ENCODE peak calls at places on chromosomes 16 and 17, in nine cellular contexts. O is body of pancreas; G is cardiac muscle cell; Q is CD8-positive, alpha-beta T cell; F is ascending aorta; J is adrenal gland; T is esophagus squamous epithelium; N is IMR-90; S is pancreas. Z is an unnamed sample. For H3K27me3, the result is how much of the 10 kb centered on the place peaks cover.

GRCh38 chr17:17204041-17204591 is 2.0 kb downstream of the PLD6 start:
- DNase-seq in N (no peak), F (no peak), S (peak), J (peak), G (no peak), T (no peak), O (peak), Q (no peak), Z (no peak)

GRCh38 chr16:74601131-74601871 is 5.6 kb downstream of the GLG1 start:
- DNase-seq in N (no peak), O (no peak), G (no peak), Q (peak), J (no peak), S (no peak), T (no peak), F (no peak), Z (peak)

GRCh38 chr16:11423315-11424117 is 78.3 kb downstream of the RMI2 start:
- DNase-seq in N (no peak), S (no peak), T (no peak), G (no peak), F (no peak), Q (no peak), O (no peak), J (no peak), Z (no peak)

GRCh38 chr16:14172200-14172805 is 101.2 kb downstream of the MRTFB start:
- DNase-seq in S (no peak), O (no peak), G (peak), J (no peak), Q (no peak), N (peak), T (no peak), F (no peak), Z (no peak)

GRCh38 chr17:76356803-76357456 is 3.2 kb upstream of the PRPSAP1 start:
- DNase-seq in F (no peak), O (no peak), Q (no peak), J (no peak), T (no peak), N (no peak), S (no peak), G (no peak), Z (no peak)

GRCh38 chr17:38873646-38874380 is 4.0 kb downstream of the LASP1 start:
- DNase-seq in F (no peak), J (no peak), Q (no peak), T (no peak), G (no peak), O (no peak), S (no peak), N (no peak), Z (no peak)

GRCh38 chr17:13374203-13375143 is 227.3 kb downstream of the HS3ST3A1 start:
- DNase-seq in F (no peak), Q (no peak), O (no peak), G (no peak), J (no peak), T (no peak), S (no peak), N (no peak), Z (no peak)

GRCh38 chr17:46023783-46024388 is 24.8 kb downstream of the STH start:
- DNase-seq in J (no peak), F (no peak), Q (no peak), S (peak), T (no peak), O (peak), N (no peak), G (no peak), Z (no peak)

GRCh38 chr17:29115906-29116651 is 64.1 kb downstream of the MYO18A start:
- DNase-seq in G (peak), N (peak), O (peak), F (no peak), Q (no peak), J (no peak), T (no peak), S (no peak), Z (no peak)

GRCh38 chr17:57294629-57295501 is 38.5 kb downstream of the MSI2 start:
- DNase-seq in J (peak), N (peak), O (no peak), Q (peak), T (no peak), G (no peak), F (no peak), S (no peak), Z (no peak)

GRCh38 chr17:30433514-30433913 is 43.7 kb upstream of the GOSR1 start:
- DNase-seq in F (no peak), S (no peak), N (peak), Q (no peak), O (no peak), G (peak), T (no peak), J (peak), Z (no peak)

GRCh38 chr16:30764086-30764485 is 2.0 kb downstream of the RNF40 start:
- DNase-seq in G (no peak), S (no peak), T (no peak), J (no peak), Q (no peak), F (no peak), N (no peak), O (no peak), Z (no peak)

GRCh38 chr17:64008830-64009229 is 10.7 kb downstream of the PRR29 start:
- DNase-seq in G (no peak), J (peak), N (no peak), F (no peak), O (no peak), Q (peak), S (no peak), T (no peak), Z (no peak)

GRCh38 chr17:3986270-3986938 is 22.2 kb upstream of the ATP2A3 start:
- DNase-seq in S (no peak), T (no peak), J (no peak), F (no peak), G (no peak), Q (no peak), N (no peak), O (no peak), Z (no peak)

GRCh38 chr16:88762941-88763340 is 22.1 kb downstream of the PIEZO1 start:
- DNase-seq in G (no peak), T (no peak), O (no peak), S (no peak), J (no peak), F (no peak), N (no peak), Q (no peak), Z (no peak)

GRCh38 chr17:17788967-17789366 is 47.8 kb downstream of the SREBF1 start:
- DNase-seq in O (no peak), N (no peak), G (no peak), F (no peak), Q (no peak), T (no peak), J (no peak), S (no peak), Z (no peak)

GRCh38 chr17:69523252-69523861 is 108.9 kb downstream of the MAP2K6 start:
- DNase-seq in F (no peak), S (no peak), T (no peak), Q (no peak), J (peak), N (peak), O (peak), G (peak), Z (no peak)

GRCh38 chr17:70976447-70976846 is 807.1 kb downstream of the KCNJ2 start:
- DNase-seq in S (no peak), Q (no peak), F (no peak), N (no peak), G (no peak), O (no peak), T (no peak), J (no peak), Z (no peak)

GRCh38 chr16:81647527-81647926 is 131.6 kb upstream of the PLCG2 start:
- DNase-seq in J (peak), N (peak), F (no peak), T (no peak), S (no peak), Q (no peak), O (no peak), G (no peak), Z (no peak)

GRCh38 chr17:47993031-47993546 is 22.2 kb downstream of the CDK5RAP3 start:
- DNase-seq in G (no peak), Q (no peak), J (no peak), N (no peak), S (no peak), T (no peak), O (no peak), F (no peak), Z (no peak)

GRCh38 chr16:12157510-12158093 is 181.1 kb downstream of the SNX29 start:
- DNase-seq in O (no peak), G (peak), T (no peak), J (no peak), F (no peak), Q (no peak), S (no peak), N (peak), Z (no peak)

GRCh38 chr16:11801481-11802021 is 4.5 kb upstream of the ZC3H7A start:
- DNase-seq in N (peak), F (no peak), G (no peak), O (no peak), S (no peak), T (no peak), Q (no peak), J (no peak), Z (no peak)

GRCh38 chr17:61495161-61495857 is 43.1 kb downstream of the TBX4 start:
- DNase-seq in S (no peak), Q (no peak), N (peak), O (no peak), T (no peak), J (peak), F (no peak), G (peak), Z (no peak)

GRCh38 chr17:9828296-9829059 is 2.8 kb downstream of the GLP2R start:
- DNase-seq in T (no peak), J (no peak), S (no peak), Q (no peak), O (no peak), N (peak), F (no peak), G (peak), Z (no peak)

GRCh38 chr16:50133214-50133613 is 19.9 kb upstream of the TENT4B start:
- DNase-seq in J (no peak), F (no peak), T (no peak), O (no peak), S (no peak), N (no peak), Q (no peak), G (no peak), Z (no peak)

GRCh38 chr16:68665501-68665900 is 20.4 kb downstream of the CDH3 start:
- DNase-seq in N (no peak), O (no peak), G (no peak), T (no peak), Q (no peak), S (no peak), F (no peak), J (no peak), Z (no peak)

GRCh38 chr17:19306160-19307111 is 56.1 kb downstream of the B9D1 start:
- DNase-seq in T (no peak), J (no peak), G (no peak), N (no peak), O (no peak), Q (peak), F (no peak), S (no peak), Z (peak)

GRCh38 chr17:80246726-80247125 is 13.9 kb upstream of the RNF213 start:
- DNase-seq in N (no peak), T (no peak), G (no peak), F (no peak), J (no peak), O (no peak), S (no peak), Q (no peak), Z (no peak)

GRCh38 chr17:17587614-17588336 is 3.7 kb downstream of the PEMT start:
- DNase-seq in O (no peak), G (no peak), J (peak), S (no peak), N (no peak), F (no peak), Q (no peak), T (no peak), Z (no peak)

GRCh38 chr17:74751210-74751529 is 2.7 kb downstream of the NHERF1 start:
- DNase-seq in S (no peak), G (no peak), J (no peak), O (no peak), N (no peak), Q (no peak), F (no peak), T (no peak), Z (no peak)
- H3K27ac ChIP-seq in S (peak), G (no peak), J (no peak), O (peak), N (no peak), Q (peak), F (no peak), T (peak), Z (peak)

GRCh38 chr17:78230996-78231931 is at the start of gene TMEM235:
- DNase-seq in G (no peak), T (no peak), F (no peak), N (no peak), J (no peak), Q (no peak), O (no peak), S (no peak), Z (no peak)
- H3K4me3 ChIP-seq in G (peak), T (peak), F (no peak), N (no peak), J (no peak), Q (no peak), O (no peak), S (no peak), Z (no peak)

DNA sequence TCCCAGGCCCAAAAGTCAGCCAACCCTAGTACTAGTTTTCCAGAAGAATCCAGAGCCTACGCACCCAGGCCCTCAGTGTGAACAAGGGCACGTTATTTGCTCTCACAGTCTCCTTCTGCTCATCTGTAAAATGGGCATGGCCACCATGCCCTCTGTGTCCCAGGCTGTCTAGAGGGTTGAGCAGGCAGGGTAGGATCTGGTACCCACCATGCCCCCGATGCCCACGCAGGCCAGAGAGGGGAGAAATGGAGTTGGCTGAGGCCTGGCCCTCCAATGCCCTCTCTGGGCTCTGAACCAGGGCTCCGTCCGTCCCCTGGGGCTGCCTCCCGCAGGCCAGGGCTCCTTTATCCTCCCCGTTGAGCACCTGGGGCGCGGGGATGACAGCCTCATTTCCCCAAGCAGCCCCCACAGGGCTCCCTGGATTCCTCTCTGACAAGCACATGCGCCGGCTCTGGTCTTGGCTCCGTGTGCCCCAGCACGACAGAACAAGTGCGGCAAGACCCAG is 9.1 kb upstream of the BAHCC1 start:
- DNase-seq in F (no peak), J (no peak), N (no peak), G (no peak), S (no peak), O (no peak), Q (no peak), T (no peak), Z (no peak)
- H3K27me3 ChIP-seq in F (under half), J (under half), N (under half), G (under half), S (under half), O (under half), Q (under half), T (under half), Z (under half)

DNA sequence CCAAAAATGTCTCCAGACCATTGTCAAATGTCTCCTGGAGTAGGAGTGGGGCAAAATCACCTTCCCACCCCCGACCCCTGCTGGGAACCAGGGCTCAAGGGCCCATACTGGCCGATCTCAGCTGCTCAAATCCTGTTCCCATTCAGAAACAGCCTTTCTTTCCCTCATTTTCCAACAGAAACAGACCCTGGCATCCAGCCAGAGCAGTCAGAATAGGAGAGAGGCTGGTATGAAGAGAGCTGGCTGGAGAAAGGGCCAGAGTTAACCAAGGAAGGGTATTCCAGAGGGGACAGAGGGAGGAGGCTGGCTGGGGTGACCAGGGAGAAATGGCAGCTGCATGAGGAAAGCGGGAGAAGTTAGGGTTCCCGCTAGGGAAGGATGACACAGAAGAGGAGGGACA is 199.1 kb downstream of the XYLT1 start:
- DNase-seq in G (peak), S (peak), T (no peak), F (no peak), Q (no peak), N (peak), O (peak), J (peak), Z (no peak)
- H3K27ac ChIP-seq in G (peak), S (peak), T (no peak), F (peak), Q (no peak), N (no peak), O (peak), J (peak), Z (no peak)

DNA sequence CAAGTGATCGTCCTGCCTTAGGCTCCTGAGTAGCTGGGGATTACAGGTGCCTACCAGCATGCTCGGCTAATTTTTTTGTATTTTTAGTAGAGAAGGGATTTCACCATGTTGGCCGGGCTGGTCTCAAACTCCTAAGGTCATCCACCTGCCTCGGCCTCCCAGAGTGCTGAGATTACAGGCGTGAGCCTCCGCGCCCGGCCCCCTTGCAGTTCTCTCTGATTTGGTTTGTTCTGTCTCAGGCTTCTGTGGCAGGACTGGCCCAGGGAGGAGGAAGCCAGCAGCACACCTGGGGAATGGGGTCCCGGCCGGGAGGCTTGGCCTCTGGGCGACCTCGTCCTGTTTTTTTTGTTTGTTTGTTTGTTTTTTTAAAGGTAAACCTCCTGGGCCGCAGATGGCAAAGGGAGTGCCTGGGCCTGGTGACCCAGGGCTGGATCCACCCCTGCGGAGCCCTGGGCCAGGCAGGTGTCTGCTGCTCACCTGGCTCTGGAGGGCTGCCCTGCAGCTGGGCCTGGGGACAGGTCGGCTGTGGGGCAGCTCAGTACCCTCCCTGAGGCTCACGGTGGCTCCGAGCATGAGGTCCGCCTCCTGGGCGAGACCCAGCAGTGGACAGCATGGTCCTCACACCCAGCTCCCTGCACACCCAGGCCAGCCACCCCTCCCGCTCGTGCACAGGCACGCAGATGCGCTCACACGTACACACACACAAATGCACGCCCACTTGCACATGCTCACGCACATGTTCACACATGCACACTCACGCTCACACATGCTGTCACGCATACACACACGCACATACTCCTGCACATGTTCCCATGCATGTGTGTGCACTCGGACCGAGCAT is 3.3 kb upstream of the NUDT16L1 start:
- DNase-seq in G (no peak), S (no peak), N (no peak), O (no peak), Q (no peak), J (no peak), T (no peak), F (no peak), Z (no peak)
- H3K4me3 ChIP-seq in G (no peak), S (no peak), N (no peak), O (no peak), Q (no peak), J (no peak), T (no peak), F (no peak), Z (no peak)

GRCh38 chr16:3348547-3349167 is 7.0 kb upstream of the OR2C1 start:
- DNase-seq in F (no peak), G (no peak), O (no peak), T (no peak), S (no peak), N (no peak), J (no peak), Q (no peak), Z (no peak)
- H3K27me3 ChIP-seq in F (under half), G (under half), O (under half), T (under half), S (under half), N (under half), J (under half), Q (under half), Z (under half)

GRCh38 chr17:82384730-82385429 is 13.3 kb downstream of the UTS2R start:
- DNase-seq in N (peak), T (no peak), S (peak), F (peak), J (peak), Q (no peak), O (peak), G (no peak), Z (no peak)
- H3K27ac ChIP-seq in N (no peak), T (no peak), S (peak), F (no peak), J (no peak), Q (no peak), O (peak), G (no peak), Z (no peak)

GRCh38 chr17:66963521-66964082 is 905 bp upstream of the CACNG4 start:
- DNase-seq in G (no peak), T (no peak), N (no peak), F (no peak), J (no peak), O (no peak), Q (no peak), S (no peak), Z (no peak)

GRCh38 chr17:66966529-66967418 is 2.3 kb downstream of the CACNG4 start:
- DNase-seq in T (no peak), F (no peak), N (no peak), Q (no peak), J (no peak), G (no peak), S (no peak), O (no peak), Z (no peak)

GRCh38 chr17:66964930-66965800 is 658 bp downstream of the CACNG4 start:
- DNase-seq in G (peak), Q (no peak), O (peak), T (no peak), S (peak), J (no peak), N (no peak), F (no peak), Z (no peak)

GRCh38 chr17:66965801-66966528 is 1.5 kb downstream of the CACNG4 start:
- DNase-seq in N (no peak), F (no peak), J (no peak), S (no peak), G (no peak), Q (no peak), O (peak), T (no peak), Z (no peak)

GRCh38 chr17:66964083-66964771 is at the start of gene CACNG4:
- DNase-seq in J (no peak), F (no peak), G (no peak), T (no peak), S (no peak), N (no peak), Q (no peak), O (peak), Z (no peak)
- H3K4me3 ChIP-seq in J (no peak), F (peak), G (peak), T (peak), S (peak), N (peak), Q (no peak), O (peak), Z (no peak)

GRCh38 chr17:81807210-81807719 is 3.3 kb downstream of the GCGR start:
- DNase-seq in T (no peak), J (no peak), G (no peak), S (no peak), N (no peak), F (no peak), Q (no peak), O (no peak), Z (no peak)
- H3K27me3 ChIP-seq in T (under half), J (under half), G (half or more), S (under half), N (half or more), F (under half), Q (under half), O (under half), Z (under half)